ENCODE peak calls at places on chromosomes 7 and 10, in four cellular contexts. One of them, this sample, is unnamed.

GRCh38 chr7:71457881-71458590 is 326.1 kb downstream of the GALNT17 start:
- DNase-seq in H1: no peak
- DNase-seq in HCT116: no peak
- DNase-seq in gastrocnemius medialis: no peak
- DNase-seq in this sample: no peak

GRCh38 chr7:158767707-158768106 is 61.6 kb downstream of the ESYT2 start:
- DNase-seq in H1: no peak
- DNase-seq in HCT116: no peak
- DNase-seq in gastrocnemius medialis: no peak
- DNase-seq in this sample: no peak

GRCh38 chr7:28988818-28989595 is 30.9 kb upstream of the TRIL start:
- DNase-seq in H1: no peak
- DNase-seq in HCT116: no peak
- DNase-seq in gastrocnemius medialis: peak; percentile 23
- DNase-seq in this sample: no peak

GRCh38 chr10:68562666-68563522 is 2.8 kb downstream of the TET1 start:
- DNase-seq in H1: no peak
- DNase-seq in HCT116: no peak
- DNase-seq in gastrocnemius medialis: no peak
- DNase-seq in this sample: no peak

GRCh38 chr10:88792656-88793055 is 9.9 kb upstream of the LIPM start:
- DNase-seq in H1: no peak
- DNase-seq in HCT116: no peak
- DNase-seq in gastrocnemius medialis: peak; percentile 2
- DNase-seq in this sample: no peak

GRCh38 chr10:63713191-63714144 is 192.3 kb downstream of the REEP3 start:
- DNase-seq in H1: peak; percentile 99
- DNase-seq in HCT116: no peak
- DNase-seq in gastrocnemius medialis: peak; percentile 48
- DNase-seq in this sample: no peak

GRCh38 chr10:90738885-90739284 is 119.0 kb downstream of the HTR7 start:
- DNase-seq in H1: no peak
- DNase-seq in HCT116: no peak
- DNase-seq in gastrocnemius medialis: no peak
- DNase-seq in this sample: no peak

GRCh38 chr10:89250814-89251416 is 660 bp downstream of the LIPA start:
- DNase-seq in H1: no peak
- DNase-seq in HCT116: no peak
- DNase-seq in gastrocnemius medialis: no peak
- DNase-seq in this sample: no peak

GRCh38 chr7:81410471-81411117 is 359.3 kb downstream of the HGF start:
- DNase-seq in H1: no peak
- DNase-seq in HCT116: no peak
- DNase-seq in gastrocnemius medialis: no peak
- DNase-seq in this sample: no peak

GRCh38 chr7:104823177-104823576 is 190.8 kb upstream of the KMT2E start:
- DNase-seq in H1: no peak
- DNase-seq in HCT116: no peak
- DNase-seq in gastrocnemius medialis: no peak
- DNase-seq in this sample: no peak

GRCh38 chr10:74206727-74207126 is 55.7 kb downstream of the ADK start:
- DNase-seq in H1: no peak
- DNase-seq in HCT116: no peak
- DNase-seq in gastrocnemius medialis: peak; percentile 6
- DNase-seq in this sample: no peak

GRCh38 chr10:94279835-94280709 is 82.7 kb downstream of the NOC3L start:
- DNase-seq in H1: peak; percentile 62
- DNase-seq in HCT116: peak; percentile 24
- DNase-seq in gastrocnemius medialis: no peak
- DNase-seq in this sample: no peak

GRCh38 chr7:99868246-99868645 is 8.6 kb downstream of the OR2AE1 start:
- DNase-seq in H1: no peak
- DNase-seq in HCT116: no peak
- DNase-seq in gastrocnemius medialis: no peak
- DNase-seq in this sample: no peak

DNA sequence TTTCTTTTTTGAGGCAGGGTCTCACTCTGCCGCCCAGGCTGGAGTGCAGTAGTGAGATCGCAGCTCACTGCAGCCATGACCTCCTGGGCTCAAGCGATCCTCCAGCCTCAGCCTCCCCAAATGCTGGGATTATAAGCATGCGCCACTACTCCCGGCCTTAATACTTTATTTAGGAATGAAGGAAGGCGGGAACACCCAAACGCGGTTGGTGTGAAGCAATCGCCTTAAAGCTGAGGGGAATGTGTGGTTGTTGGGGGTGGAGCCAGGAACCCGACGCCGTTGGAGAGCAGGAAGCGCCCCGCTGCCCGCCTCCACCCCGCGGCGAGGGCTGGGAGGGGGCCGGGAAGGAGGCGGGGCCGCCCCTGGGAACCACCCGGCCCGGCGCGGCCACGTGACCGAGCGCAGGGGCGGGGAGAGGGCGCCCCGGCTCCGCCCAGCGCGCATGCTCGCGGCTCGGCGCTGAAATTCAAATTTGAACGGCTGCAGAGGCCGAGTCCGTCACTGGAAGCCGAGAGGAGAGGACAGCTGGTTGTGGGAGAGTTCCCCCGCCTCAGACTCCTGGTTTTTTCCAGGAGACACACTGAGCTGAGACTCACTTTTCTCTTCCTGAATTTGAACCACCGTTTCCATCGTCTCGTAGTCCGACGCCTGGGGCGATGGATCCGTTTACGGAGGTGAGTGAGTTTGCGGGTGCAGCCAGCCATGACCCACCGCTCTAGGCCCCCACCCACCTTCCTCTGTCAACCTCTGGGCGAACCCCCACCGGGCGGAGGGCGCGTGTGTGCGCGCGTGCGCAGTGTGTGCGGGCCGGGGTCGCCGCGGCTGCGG is at the start of gene ANLN:
- DNase-seq in H1: peak; percentile 80
- DNase-seq in HCT116: peak; percentile 95
- DNase-seq in gastrocnemius medialis: peak; percentile 79
- DNase-seq in this sample: peak; percentile 42
- TF ChIP-seq POLR2A in H1: no peak
- TF ChIP-seq POLR2A in HCT116: peak; percentile 85
- TF ChIP-seq POLR2A in gastrocnemius medialis: no peak
- TF ChIP-seq POLR2A in this sample: no peak

DNA sequence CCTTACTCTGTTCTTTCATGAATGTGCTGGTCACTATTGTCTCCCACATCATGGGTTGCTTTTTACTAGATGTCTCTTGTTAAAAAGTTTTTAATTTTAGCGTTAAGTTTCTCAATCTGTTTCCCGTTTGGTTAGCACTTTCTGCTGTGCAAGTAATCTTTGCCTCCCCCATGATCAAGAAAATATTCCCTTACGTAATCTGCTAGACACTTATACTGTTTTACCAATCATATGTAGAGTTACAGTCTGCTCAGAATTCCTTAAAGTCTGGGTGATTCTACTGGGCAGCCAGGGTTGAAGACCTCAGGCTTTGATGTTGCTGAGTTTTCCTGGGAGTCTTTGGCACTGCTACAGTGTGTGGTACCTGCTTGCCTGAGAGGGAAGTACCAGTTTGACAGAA is 38.2 kb upstream of the RPA3 start:
- DNase-seq in H1: no peak
- DNase-seq in HCT116: no peak
- DNase-seq in gastrocnemius medialis: no peak
- DNase-seq in this sample: no peak
- H3K27ac ChIP-seq in H1: no peak overlapping the region
- H3K27ac ChIP-seq in HCT116: no peak overlapping the region
- H3K27ac ChIP-seq in gastrocnemius medialis: no peak overlapping the region
- H3K27ac ChIP-seq in this sample: no peak overlapping the region

DNA sequence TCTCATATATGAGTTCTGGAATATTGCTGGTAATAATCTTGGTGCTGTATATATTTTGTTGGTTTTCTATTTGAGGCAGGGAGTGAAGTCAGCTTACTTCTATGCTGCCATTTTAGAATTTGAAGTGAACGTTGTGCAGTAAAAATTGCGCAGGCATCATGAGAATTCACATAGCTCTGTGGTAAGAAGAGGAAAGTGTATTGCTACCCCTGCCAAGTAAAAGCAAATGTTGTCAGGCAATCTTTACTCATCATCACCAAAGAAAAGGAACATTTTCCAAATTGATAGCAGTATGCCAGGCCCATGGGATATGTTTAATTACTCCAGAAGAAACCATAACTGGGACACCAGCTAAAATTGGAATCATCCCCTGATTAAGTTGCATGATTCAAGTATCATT is 13.4 kb downstream of the FEZF1 start:
- DNase-seq in H1: no peak
- DNase-seq in HCT116: no peak
- DNase-seq in gastrocnemius medialis: no peak
- DNase-seq in this sample: no peak
- H3K9me3 ChIP-seq in H1: no peaks in the 10 kb centered on the region
- H3K9me3 ChIP-seq in HCT116: no peaks in the 10 kb centered on the region
- H3K9me3 ChIP-seq in gastrocnemius medialis: no peaks in the 10 kb centered on the region
- H3K9me3 ChIP-seq in this sample: no peaks in the 10 kb centered on the region

GRCh38 chr10:934746-935406 is 3.4 kb upstream of the LARP4B start:
- DNase-seq in H1: no peak
- DNase-seq in HCT116: no peak
- DNase-seq in gastrocnemius medialis: no peak
- DNase-seq in this sample: no peak

GRCh38 chr10:930415-931325 is 835 bp downstream of the LARP4B start:
- DNase-seq in H1: no peak
- DNase-seq in HCT116: no peak
- DNase-seq in gastrocnemius medialis: no peak
- DNase-seq in this sample: no peak

GRCh38 chr10:929965-930364 is 1.5 kb downstream of the LARP4B start:
- DNase-seq in H1: no peak
- DNase-seq in HCT116: no peak
- DNase-seq in gastrocnemius medialis: no peak
- DNase-seq in this sample: no peak

GRCh38 chr10:932589-932988 is 1.1 kb upstream of the LARP4B start:
- DNase-seq in H1: no peak
- DNase-seq in HCT116: no peak
- DNase-seq in gastrocnemius medialis: no peak
- DNase-seq in this sample: no peak

GRCh38 chr10:931326-932318 is at the start of gene LARP4B:
- DNase-seq in H1: peak; percentile 90
- DNase-seq in HCT116: peak; percentile 91
- DNase-seq in gastrocnemius medialis: peak; percentile 93
- DNase-seq in this sample: peak; percentile 77
- TF ChIP-seq POLR2A in H1: no peak
- TF ChIP-seq POLR2A in HCT116: peak; percentile 45
- TF ChIP-seq POLR2A in gastrocnemius medialis: peak; percentile 90
- TF ChIP-seq POLR2A in this sample: peak; percentile 83

DNA sequence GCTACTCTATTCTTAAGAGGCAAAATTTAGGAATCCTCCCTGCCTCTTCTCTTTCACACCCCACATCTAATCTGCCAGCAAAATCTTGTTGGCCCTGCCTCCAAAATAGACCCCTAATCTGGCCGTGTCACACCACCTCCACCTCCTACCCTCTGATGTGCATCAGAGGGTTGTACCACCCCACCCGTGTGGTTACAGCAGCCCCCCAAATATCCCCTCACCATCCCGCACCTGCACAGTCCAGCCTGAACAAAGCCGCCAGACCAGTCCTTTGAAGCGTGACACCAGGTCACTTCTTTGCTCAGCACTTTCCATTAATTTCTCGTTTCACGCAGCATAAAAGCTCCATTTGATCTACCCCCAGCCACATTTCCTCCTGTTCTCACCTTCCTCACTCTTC is 789 bp upstream of the XPNPEP1 start:
- DNase-seq in H1: no peak
- DNase-seq in HCT116: no peak
- DNase-seq in gastrocnemius medialis: no peak
- DNase-seq in this sample: no peak
- H3K27ac ChIP-seq in H1: no peak overlapping the region
- H3K27ac ChIP-seq in HCT116: no peak overlapping the region
- H3K27ac ChIP-seq in gastrocnemius medialis: peak overlapping the region; percentile 74
- H3K27ac ChIP-seq in this sample: peak overlapping the region; percentile 97

This sample was measured in esophagus squamous epithelium.